ENCODE peak calls at places on chromosome 9, in nine cellular contexts. M is foreskin fibroblast, W is HFF-Myc, S is heart left ventricle, T is psoas muscle, O is bronchial epithelial cell, Z is AG09309, R is choroid plexus epithelial cell, D is ovary. Q is an unnamed sample.

GRCh38 chr9:3473402-3473801 is 52.4 kb downstream of the RFX3 start:
- DNase-seq in M (no peak), W (no peak), S (no peak), T (no peak), O (no peak), Z (no peak), R (no peak), D (no peak), Q (no peak)

GRCh38 chr9:127167560-127168326 is 45.3 kb upstream of the ANGPTL2 start:
- DNase-seq in M (no peak), W (no peak), S (no peak), T (no peak), O (no peak), Z (no peak), R (no peak), D (no peak), Q (no peak)

GRCh38 chr9:7976167-7976755 is 176.7 kb upstream of the DMAC1 start:
- DNase-seq in M (no peak), W (no peak), S (no peak), T (no peak), O (no peak), Z (no peak), R (no peak), D (no peak), Q (no peak)

GRCh38 chr9:16521868-16522381 is 348.5 kb downstream of the BNC2 start:
- DNase-seq in M (peak), W (peak), S (peak), T (peak), O (no peak), Z (peak), R (peak), D (peak), Q (peak)

GRCh38 chr9:106745457-106745856 is 117.5 kb upstream of the ZNF462 start:
- DNase-seq in M (peak), W (no peak), S (no peak), T (no peak), O (peak), Z (no peak), R (peak), D (no peak), Q (peak)

GRCh38 chr9:97954550-97954989 is 16.6 kb upstream of the HEMGN start:
- DNase-seq in M (no peak), W (no peak), S (peak), T (no peak), O (peak), Z (no peak), R (peak), D (no peak), Q (peak)

GRCh38 chr9:114430443-114430842 is 42.7 kb upstream of the AKNA start:
- DNase-seq in M (no peak), W (no peak), S (no peak), T (no peak), O (peak), Z (no peak), R (no peak), D (no peak), Q (no peak)

GRCh38 chr9:128100581-128100980 is 26.9 kb downstream of the PTGES2 start:
- DNase-seq in M (no peak), W (no peak), S (no peak), T (no peak), O (no peak), Z (no peak), R (no peak), D (peak), Q (no peak)

GRCh38 chr9:72274916-72275315 is 90.1 kb downstream of the ZFAND5 start:
- DNase-seq in M (no peak), W (no peak), S (no peak), T (no peak), O (peak), Z (no peak), R (no peak), D (no peak), Q (no peak)

GRCh38 chr9:84371737-84372136 is 31.2 kb upstream of the SLC28A3 start:
- DNase-seq in M (peak), W (peak), S (peak), T (no peak), O (peak), Z (peak), R (peak), D (peak), Q (peak)

GRCh38 chr9:97857603-97858392 is 4.8 kb downstream of the FOXE1 start:
- DNase-seq in M (no peak), W (no peak), S (no peak), T (no peak), O (no peak), Z (no peak), R (no peak), D (no peak), Q (no peak)

GRCh38 chr9:33159058-33159759 is 7.9 kb downstream of the B4GALT1 start:
- DNase-seq in M (peak), W (no peak), S (peak), T (peak), O (peak), Z (no peak), R (peak), D (peak), Q (peak)

GRCh38 chr9:7653262-7653661 is 146.3 kb downstream of the DMAC1 start:
- DNase-seq in M (no peak), W (no peak), S (peak), T (no peak), O (no peak), Z (no peak), R (no peak), D (no peak), Q (no peak)

GRCh38 chr9:114031037-114031436 is 47.1 kb downstream of the AMBP start:
- DNase-seq in M (no peak), W (no peak), S (no peak), T (no peak), O (no peak), Z (no peak), R (no peak), D (no peak), Q (no peak)

GRCh38 chr9:12722131-12722530 is 28.9 kb downstream of the TYRP1 start:
- DNase-seq in M (no peak), W (no peak), S (no peak), T (no peak), O (peak), Z (peak), R (peak), D (no peak), Q (peak)

GRCh38 chr9:16262467-16263261 is 607.8 kb downstream of the BNC2 start:
- DNase-seq in M (no peak), W (no peak), S (no peak), T (no peak), O (no peak), Z (no peak), R (peak), D (no peak), Q (no peak)

GRCh38 chr9:96874947-96875459 is 20.7 kb upstream of the ZNF782 start:
- DNase-seq in M (peak), W (no peak), S (peak), T (no peak), O (peak), Z (no peak), R (peak), D (no peak), Q (no peak)

GRCh38 chr9:100602302-100602930 is 24.5 kb downstream of the CAVIN4 start:
- DNase-seq in M (peak), W (peak), S (no peak), T (no peak), O (peak), Z (no peak), R (peak), D (no peak), Q (peak)

DNA sequence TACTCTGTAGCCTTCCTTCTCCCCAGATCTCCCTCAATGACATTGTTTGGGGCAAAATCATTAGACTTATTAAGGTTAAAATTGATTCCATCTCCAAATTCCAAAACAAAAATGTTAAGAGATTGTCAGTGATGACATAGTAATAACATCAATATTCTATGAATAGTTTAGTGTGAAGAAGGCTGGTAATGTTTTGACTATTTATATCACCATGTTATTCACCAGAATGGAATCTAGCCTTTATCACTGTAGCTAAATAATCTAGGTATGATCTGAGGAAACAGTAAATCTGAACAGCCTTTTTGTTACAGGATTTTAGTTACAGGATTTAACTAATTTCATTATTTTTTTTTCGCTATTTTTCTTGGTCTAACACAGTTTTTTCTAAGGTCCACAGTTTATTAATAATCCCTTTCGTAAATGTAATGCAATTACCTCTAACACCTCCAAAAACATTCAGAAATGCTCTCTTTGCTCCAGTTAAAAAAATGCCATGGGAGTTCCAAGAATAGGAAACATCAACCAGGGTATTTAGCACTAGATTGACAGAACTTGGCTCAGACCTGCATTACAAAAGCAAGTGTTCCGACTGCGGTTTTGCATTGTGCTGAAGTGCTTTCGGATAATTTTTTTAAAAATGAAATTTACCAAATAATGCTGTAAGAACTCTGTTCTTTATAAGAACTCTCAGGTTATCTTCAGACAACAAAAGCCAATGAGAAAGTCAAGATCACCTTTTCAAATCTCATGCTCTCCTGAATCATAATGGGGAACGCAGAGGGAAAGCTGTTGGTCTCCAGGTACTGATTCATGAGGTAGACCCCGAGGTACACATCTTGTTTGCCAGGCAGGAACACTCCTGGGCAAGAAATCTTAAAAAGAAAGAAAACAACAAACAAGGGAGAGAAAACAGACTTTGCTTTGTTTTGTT is 664 bp upstream of the PLPP6 start:
- DNase-seq in M (no peak), W (no peak), S (no peak), T (no peak), O (peak), Z (no peak), R (peak), D (no peak), Q (peak)
- H3K4me3 ChIP-seq in M (peak), W (peak), S (peak), T (peak), O (no peak), Z (peak), R (peak), D (peak), Q (peak)

GRCh38 chr9:37424686-37425297 is 2.3 kb downstream of the GRHPR start:
- DNase-seq in M (no peak), W (no peak), S (no peak), T (no peak), O (no peak), Z (no peak), R (no peak), D (no peak), Q (no peak)

GRCh38 chr9:37425298-37425752 is 2.8 kb downstream of the GRHPR start:
- DNase-seq in M (no peak), W (no peak), S (no peak), T (no peak), O (no peak), Z (no peak), R (peak), D (peak), Q (no peak)

GRCh38 chr9:37423508-37423907 is 1.0 kb downstream of the GRHPR start:
- DNase-seq in M (no peak), W (no peak), S (no peak), T (no peak), O (no peak), Z (no peak), R (no peak), D (no peak), Q (no peak)

GRCh38 chr9:37422289-37423104 is at the start of gene GRHPR:
- DNase-seq in M (peak), W (peak), S (peak), T (peak), O (peak), Z (no peak), R (peak), D (peak), Q (peak)

GRCh38 chr9:37424204-37424685 is 1.7 kb downstream of the GRHPR start:
- DNase-seq in M (no peak), W (no peak), S (no peak), T (no peak), O (no peak), Z (no peak), R (no peak), D (no peak), Q (no peak)
- TF ChIP-seq CTCF in M (no peak), W (no peak), S (no peak), T (no peak), O (no peak), Z (no peak), R (no peak), D (no peak), Q (no peak)

GRCh38 chr9:136508729-136509500 is 26.1 kb upstream of the SEC16A start:
- DNase-seq in M (no peak), W (no peak), S (no peak), T (no peak), O (no peak), Z (no peak), R (no peak), D (no peak), Q (no peak)
- H3K4me3 ChIP-seq in M (no peak), W (no peak), S (no peak), T (no peak), O (no peak), Z (no peak), R (no peak), D (no peak), Q (no peak)

DNA sequence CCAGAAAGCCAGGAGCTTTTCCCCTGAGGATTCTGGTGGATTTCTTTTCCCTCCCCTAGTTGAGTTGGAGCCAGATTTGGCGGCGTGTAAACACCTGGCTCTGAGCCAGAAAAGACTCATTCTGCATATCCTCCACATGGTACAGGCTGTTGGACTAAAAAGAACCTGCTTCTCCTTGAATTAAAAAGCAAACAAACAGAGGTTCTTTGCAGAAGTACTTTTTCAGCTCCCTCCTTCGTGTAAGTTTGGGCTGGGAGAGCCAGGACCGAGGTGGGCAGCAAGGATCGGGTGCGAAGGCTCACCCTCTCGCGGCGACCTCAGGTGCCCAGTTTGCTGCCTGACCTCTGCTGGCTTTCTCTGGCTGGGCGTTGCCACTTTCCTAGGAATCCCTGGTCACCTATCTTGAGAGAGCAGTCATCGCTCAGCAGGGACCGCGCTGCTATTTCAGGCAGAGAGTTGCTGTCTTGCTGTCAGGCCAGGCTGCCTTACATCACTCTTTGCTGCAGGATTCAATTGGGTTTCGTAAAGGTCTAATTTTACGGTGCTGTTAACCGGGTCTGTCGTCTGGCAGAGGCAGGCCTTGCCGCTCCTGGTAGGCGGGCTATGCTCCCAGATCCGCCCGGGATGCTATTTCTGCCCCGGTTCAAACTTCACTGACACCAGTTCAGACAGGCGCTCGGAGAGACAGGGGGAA is 3.2 kb downstream of the PAPPA start:
- DNase-seq in M (peak), W (peak), S (peak), T (peak), O (peak), Z (peak), R (peak), D (peak), Q (peak)
- TF ChIP-seq CTCF in M (no peak), W (no peak), S (no peak), T (peak), O (no peak), Z (no peak), R (peak), D (no peak), Q (no peak)

DNA sequence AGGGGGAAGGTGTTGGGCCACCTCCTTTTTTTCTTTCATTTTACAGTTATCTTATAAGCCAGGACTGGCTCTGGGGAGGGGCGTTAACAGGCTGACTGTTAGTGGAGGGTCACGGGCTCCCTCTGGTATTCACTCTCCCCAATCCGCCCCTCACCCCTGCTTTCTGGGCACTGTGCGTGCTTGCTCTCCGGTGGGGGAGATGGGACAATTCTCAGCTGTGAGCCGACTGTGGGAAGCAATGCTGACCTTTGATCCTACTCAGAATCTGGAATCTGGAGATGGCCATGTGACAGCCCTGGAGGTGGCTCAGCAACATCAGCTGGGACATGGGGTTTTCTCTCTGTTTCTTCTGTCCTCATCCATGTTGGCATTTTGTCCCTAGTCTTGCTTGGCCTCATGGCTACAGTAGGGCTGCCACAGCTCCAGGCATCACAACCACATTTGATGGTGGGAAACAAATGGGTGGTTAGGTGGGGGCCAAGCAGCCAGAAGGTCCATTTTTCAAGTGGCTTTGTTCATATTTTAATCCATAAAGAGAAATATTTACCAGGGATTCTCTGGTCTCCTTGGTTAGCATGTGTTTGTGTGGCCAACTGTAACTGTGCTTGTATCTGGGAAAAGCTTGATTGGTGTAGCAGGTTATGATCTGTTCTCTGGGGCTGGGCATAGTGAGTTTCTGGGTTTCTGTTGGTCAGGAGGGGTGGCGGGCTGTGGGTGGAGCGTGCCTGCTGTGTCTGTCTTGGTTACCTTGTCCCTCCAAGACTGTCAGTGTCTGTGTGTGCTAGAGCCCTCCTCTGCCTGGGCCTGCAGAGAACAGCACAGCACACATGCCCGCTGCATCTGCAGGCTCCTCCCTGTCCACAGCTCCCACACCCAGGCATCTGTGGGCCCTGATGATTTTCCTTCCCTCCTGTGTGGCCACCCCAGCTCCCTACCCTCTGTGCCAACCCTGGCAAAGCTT is 12.4 kb downstream of the WNK2 start:
- DNase-seq in M (no peak), W (no peak), S (peak), T (no peak), O (no peak), Z (no peak), R (no peak), D (no peak), Q (no peak)
- H3K4me3 ChIP-seq in M (no peak), W (no peak), S (no peak), T (no peak), O (no peak), Z (no peak), R (no peak), D (no peak), Q (no peak)

Q was measured in fibroblast of the aortic adventitia.